ENCODE peak calls at places on chromosomes 16 and 17, in eight cellular contexts. O is HepG2, L is GM12892, D is GM12891, E is transverse colon, G is sigmoid colon, N is upper lobe of left lung, A is stomach. W is an unnamed sample.

GRCh38 chr16:81424761-81425160 is 19.8 kb upstream of the CMIP start:
- DNase-seq in O (no peak), N (peak), D (no peak), G (no peak), A (no peak), E (no peak), L (no peak), W (no peak)

GRCh38 chr16:89639385-89639784 is 18.1 kb downstream of the CHMP1A start:
- DNase-seq in G (no peak), E (no peak), D (no peak), A (no peak), N (no peak), O (no peak), L (no peak), W (no peak)

GRCh38 chr17:81012574-81013447 is 21.2 kb downstream of the CHMP6 start:
- DNase-seq in L (no peak), D (no peak), G (peak), E (no peak), N (no peak), A (no peak), O (no peak), W (no peak)

GRCh38 chr17:69593351-69593715 is 178.8 kb downstream of the MAP2K6 start:
- DNase-seq in N (no peak), A (no peak), D (no peak), O (no peak), L (no peak), E (no peak), G (no peak), W (no peak)

GRCh38 chr17:47295037-47295873 is 28.5 kb upstream of the EFCAB13 start:
- DNase-seq in L (no peak), A (no peak), O (peak), N (no peak), D (no peak), G (no peak), E (no peak), W (no peak)

GRCh38 chr16:86252596-86252995 is 257.7 kb upstream of the FOXF1 start:
- DNase-seq in G (no peak), L (no peak), D (no peak), A (no peak), E (peak), O (no peak), N (no peak), W (no peak)

GRCh38 chr17:21288581-21289017 is 4.1 kb downstream of the MAP2K3 start:
- DNase-seq in N (peak), L (no peak), D (no peak), E (no peak), O (no peak), A (no peak), G (no peak), W (no peak)

GRCh38 chr17:59378621-59379194 is 47.3 kb downstream of the YPEL2 start:
- DNase-seq in N (no peak), D (no peak), E (peak), L (no peak), A (no peak), G (peak), O (no peak), W (no peak)

GRCh38 chr17:81471804-81472456 is 40.7 kb downstream of the ACTG1 start:
- DNase-seq in G (peak), A (no peak), L (peak), N (no peak), D (no peak), O (peak), E (peak), W (peak)

GRCh38 chr16:73279451-73279850 is 231.5 kb upstream of the ZFHX3 start:
- DNase-seq in N (no peak), D (no peak), G (no peak), A (no peak), L (no peak), O (no peak), E (no peak), W (no peak)

GRCh38 chr16:9197957-9198661 is 106.7 kb downstream of the HAPSTR1 start:
- DNase-seq in L (no peak), O (no peak), E (no peak), N (no peak), D (no peak), G (no peak), A (no peak), W (no peak)

GRCh38 chr17:50656509-50656908 is 21.8 kb downstream of the ABCC3 start:
- DNase-seq in O (no peak), E (no peak), L (no peak), G (no peak), D (no peak), A (no peak), N (no peak), W (no peak)

DNA sequence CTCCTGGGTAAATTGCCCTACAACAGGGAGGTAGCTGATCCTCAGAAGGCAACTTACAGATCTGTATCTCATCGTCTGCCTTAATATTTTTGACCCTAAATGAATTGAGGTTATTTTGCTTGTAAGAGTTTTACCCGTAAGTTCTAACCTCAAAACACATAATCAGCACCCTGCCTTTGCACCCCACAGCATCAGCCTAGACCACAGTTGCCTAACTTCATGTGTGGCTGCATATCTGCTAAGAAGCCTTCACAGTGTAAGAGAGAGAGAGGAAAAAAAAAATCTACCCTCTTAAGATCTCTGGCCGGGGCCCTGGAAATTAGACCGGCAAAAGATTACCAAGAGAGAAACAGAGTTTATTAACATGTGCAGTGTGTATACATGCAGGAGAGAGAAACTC is 76.9 kb downstream of the ARHGAP44 start:
- DNase-seq in O (no peak), E (no peak), A (no peak), D (no peak), G (no peak), N (no peak), L (no peak), W (no peak)
- TF ChIP-seq POLR2AphosphoS5 in O (no peak), E (no peak), A (no peak), D (no peak), G (no peak), N (no peak), L (peak), W (no peak)

GRCh38 chr17:48995332-48995870 is 1.8 kb upstream of the IGF2BP1 start:
- DNase-seq in E (no peak), L (no peak), G (no peak), A (no peak), D (no peak), N (no peak), O (no peak), W (no peak)
- TF ChIP-seq POLR2A in E (no peak), L (no peak), G (no peak), A (no peak), D (no peak), N (no peak), O (no peak), W (no peak)

GRCh38 chr17:68182016-68182315 is 65.9 kb upstream of the AMZ2 start:
- DNase-seq in E (no peak), O (no peak), N (no peak), G (no peak), A (no peak), L (no peak), D (no peak), W (no peak)

GRCh38 chr17:68178831-68179230 is 69.0 kb upstream of the AMZ2 start:
- DNase-seq in O (no peak), E (no peak), D (no peak), G (no peak), A (no peak), L (no peak), N (no peak), W (no peak)

GRCh38 chr17:68182940-68183551 is 64.8 kb upstream of the AMZ2 start:
- DNase-seq in L (no peak), E (peak), G (no peak), A (no peak), N (no peak), O (peak), D (peak), W (no peak)

GRCh38 chr17:68184816-68185436 is 62.9 kb upstream of the AMZ2 start:
- DNase-seq in A (no peak), L (no peak), O (no peak), E (no peak), D (peak), G (no peak), N (no peak), W (no peak)

DNA sequence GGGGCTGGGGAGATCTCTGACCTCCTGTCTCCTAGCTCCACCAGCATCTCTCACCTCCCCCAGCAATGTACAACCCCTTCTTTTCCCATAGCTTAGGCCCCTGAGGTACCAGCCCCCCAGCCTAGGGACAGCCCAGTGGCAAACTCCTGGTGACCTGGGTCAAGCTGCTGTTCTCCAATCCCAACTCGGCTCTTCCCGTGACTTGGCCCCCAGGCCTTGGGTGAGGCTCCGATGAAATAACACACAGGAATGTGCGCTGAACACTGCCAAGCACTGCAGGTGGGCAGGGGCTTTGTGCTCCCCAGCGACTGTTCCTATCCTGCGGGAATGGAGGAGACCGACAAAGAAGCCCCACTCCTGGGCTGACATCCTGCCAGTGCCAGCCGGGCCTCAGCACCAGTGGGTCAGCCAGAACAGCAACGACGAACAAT is 63.7 kb upstream of the AMZ2 start:
- DNase-seq in O (no peak), N (no peak), L (no peak), G (no peak), E (no peak), A (no peak), D (no peak), W (no peak)
- TF ChIP-seq POLR2AphosphoS5 in O (no peak), N (no peak), L (no peak), G (no peak), E (no peak), A (no peak), D (no peak), W (no peak)

DNA sequence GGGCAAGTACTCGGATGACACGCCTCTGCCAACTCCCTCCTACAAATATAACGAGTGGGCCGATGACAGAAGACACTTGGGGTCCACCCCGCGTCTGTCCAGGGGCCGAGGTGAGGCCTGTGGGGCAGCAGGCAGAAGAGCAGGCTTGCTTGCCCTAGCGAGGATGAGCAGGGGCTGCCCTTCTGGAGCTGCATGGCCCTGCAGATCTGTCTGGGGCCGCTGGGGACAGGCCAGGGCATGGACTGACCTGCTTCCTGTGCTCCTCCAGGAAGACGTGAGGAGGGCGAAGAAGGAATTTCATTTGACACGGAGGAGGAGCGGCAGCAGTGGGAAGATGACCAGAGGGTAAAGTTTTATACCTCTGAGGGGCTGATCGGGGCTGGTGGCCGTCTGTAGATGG is 5.3 kb downstream of the DHX38 start:
- DNase-seq in N (no peak), L (no peak), O (no peak), E (no peak), A (no peak), G (no peak), D (no peak), W (no peak)
- TF ChIP-seq POLR2A in N (no peak), L (no peak), O (no peak), E (no peak), A (no peak), G (no peak), D (no peak), W (no peak)

GRCh38 chr17:57582881-57583756 is 162.0 kb downstream of the CCDC182 start:
- DNase-seq in E (no peak), L (no peak), O (no peak), D (no peak), A (no peak), G (no peak), N (no peak), W (peak)

GRCh38 chr17:57578608-57578990 is 166.5 kb downstream of the CCDC182 start:
- DNase-seq in G (no peak), L (no peak), A (no peak), E (no peak), N (no peak), D (no peak), O (no peak), W (no peak)

GRCh38 chr17:57577751-57578607 is 167.1 kb downstream of the CCDC182 start:
- DNase-seq in L (no peak), D (no peak), O (peak), E (no peak), N (peak), A (no peak), G (peak), W (peak)

GRCh38 chr17:57579245-57579644 is 165.9 kb downstream of the CCDC182 start:
- DNase-seq in N (no peak), O (no peak), D (no peak), A (no peak), G (no peak), E (no peak), L (no peak), W (no peak)

GRCh38 chr17:57580055-57580739 is 164.9 kb downstream of the CCDC182 start:
- DNase-seq in O (peak), E (no peak), A (no peak), D (no peak), N (no peak), G (no peak), L (no peak), W (no peak)
- TF ChIP-seq POLR2AphosphoS5 in O (no peak), E (no peak), A (no peak), D (no peak), N (no peak), G (no peak), L (no peak), W (no peak)

GRCh38 chr17:7677388-7678067 is 9.8 kb downstream of the TP53 start:
- DNase-seq in A (no peak), E (no peak), O (no peak), N (no peak), G (no peak), L (no peak), D (no peak), W (no peak)

GRCh38 chr17:7676533-7676932 is 10.8 kb downstream of the TP53 start:
- DNase-seq in L (no peak), N (no peak), E (no peak), D (no peak), A (no peak), G (no peak), O (no peak), W (no peak)

GRCh38 chr17:7673239-7673638 is 14.1 kb downstream of the TP53 start:
- DNase-seq in N (no peak), A (peak), E (peak), G (no peak), D (no peak), O (peak), L (no peak), W (no peak)

DNA sequence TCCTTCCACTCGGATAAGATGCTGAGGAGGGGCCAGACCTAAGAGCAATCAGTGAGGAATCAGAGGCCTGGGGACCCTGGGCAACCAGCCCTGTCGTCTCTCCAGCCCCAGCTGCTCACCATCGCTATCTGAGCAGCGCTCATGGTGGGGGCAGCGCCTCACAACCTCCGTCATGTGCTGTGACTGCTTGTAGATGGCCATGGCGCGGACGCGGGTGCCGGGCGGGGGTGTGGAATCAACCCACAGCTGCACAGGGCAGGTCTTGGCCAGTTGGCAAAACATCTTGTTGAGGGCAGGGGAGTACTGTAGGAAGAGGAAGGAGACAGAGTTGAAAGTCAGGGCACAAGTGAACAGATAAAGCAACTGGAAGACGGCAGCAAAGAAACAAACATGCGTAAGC is 12.4 kb downstream of the TP53 start:
- DNase-seq in E (no peak), O (no peak), L (no peak), D (no peak), N (no peak), G (no peak), A (no peak), W (no peak)
- TF ChIP-seq POLR2A in E (no peak), O (no peak), L (no peak), D (no peak), N (no peak), G (no peak), A (no peak), W (no peak)

GRCh38 chr16:995783-996182 is 14.2 kb downstream of the SOX8 start:
- DNase-seq in E (no peak), G (no peak), D (no peak), A (no peak), N (no peak), O (no peak), L (no peak), W (no peak)
- TF ChIP-seq POLR2AphosphoS5 in E (no peak), G (no peak), D (no peak), A (no peak), N (no peak), O (no peak), L (no peak), W (no peak)

GRCh38 chr16:31194898-31195297 is 7.7 kb downstream of the PYCARD start:
- DNase-seq in G (no peak), O (no peak), N (no peak), D (no peak), A (no peak), L (no peak), E (no peak), W (no peak)
- TF ChIP-seq POLR2A in G (no peak), O (peak), N (no peak), D (peak), A (no peak), L (peak), E (no peak), W (no peak)

GRCh38 chr17:40018211-40019121 is 3.2 kb downstream of the CSF3 start:
- DNase-seq in A (no peak), L (peak), E (no peak), N (peak), O (no peak), D (no peak), G (peak), W (no peak)
- TF ChIP-seq POLR2AphosphoS5 in A (no peak), L (no peak), E (no peak), N (no peak), O (no peak), D (no peak), G (no peak), W (no peak)

GRCh38 chr17:62652251-62653001 is 25.0 kb downstream of the MRC2 start:
- DNase-seq in E (peak), D (no peak), N (peak), A (peak), O (no peak), L (no peak), G (peak), W (no peak)
- TF ChIP-seq POLR2A in E (no peak), D (no peak), N (no peak), A (no peak), O (no peak), L (peak), G (no peak), W (peak)